ENCODE peak calls at places on chromosome 15, in eight cellular contexts. F is cardiac fibroblast; J is cortex of kidney; N is HTR-8/SVneo; L is substantia nigra; U is body of pancreas; D is activated T-cell treated with anti-CD3 and anti-CD28 coated beads, Interleukin-2, amount 50 U/mL, for 72 hours; P is GM04504. T is an unnamed sample.

GRCh38 chr15:73426458-73426994 is 16.4 kb upstream of the REC114 start:
- DNase-seq in F (no peak), J (no peak), N (no peak), L (no peak), U (no peak), D (no peak), P (no peak), T (no peak)

GRCh38 chr15:31393441-31394091 is 66.9 kb downstream of the KLF13 start:
- DNase-seq in F (no peak), J (no peak), N (no peak), L (no peak), U (no peak), D (no peak), P (no peak), T (no peak)

GRCh38 chr15:81270781-81271491 is 53.0 kb downstream of the STARD5 start:
- DNase-seq in F (peak), J (no peak), N (no peak), L (no peak), U (no peak), D (no peak), P (no peak), T (no peak)

GRCh38 chr15:88954431-88955277 is 41.5 kb upstream of the MFGE8 start:
- DNase-seq in F (peak), J (no peak), N (no peak), L (no peak), U (no peak), D (no peak), P (peak), T (no peak)

GRCh38 chr15:89177633-89178306 is 43.6 kb downstream of the RLBP1 start:
- DNase-seq in F (peak), J (no peak), N (peak), L (peak), U (peak), D (peak), P (peak), T (peak)

GRCh38 chr15:56960116-56960515 is 41.7 kb downstream of the TCF12 start:
- DNase-seq in F (peak), J (no peak), N (no peak), L (no peak), U (no peak), D (no peak), P (no peak), T (no peak)

GRCh38 chr15:39273805-39274411 is 307.0 kb upstream of the THBS1 start:
- DNase-seq in F (peak), J (no peak), N (no peak), L (no peak), U (peak), D (no peak), P (no peak), T (peak)

GRCh38 chr15:42102646-42103235 is 8.4 kb upstream of the PLA2G4D start:
- DNase-seq in F (peak), J (no peak), N (peak), L (no peak), U (no peak), D (no peak), P (no peak), T (no peak)

GRCh38 chr15:88225484-88225883 is 31.1 kb downstream of the NTRK3 start:
- DNase-seq in F (no peak), J (no peak), N (no peak), L (no peak), U (no peak), D (no peak), P (no peak), T (no peak)

GRCh38 chr15:63178034-63178433 is 11.4 kb upstream of the RAB8B start:
- DNase-seq in F (no peak), J (no peak), N (no peak), L (no peak), U (no peak), D (no peak), P (no peak), T (peak)

GRCh38 chr15:62228604-62229003 is 63.5 kb upstream of the C2CD4B start:
- DNase-seq in F (no peak), J (no peak), N (no peak), L (no peak), U (no peak), D (no peak), P (no peak), T (no peak)

GRCh38 chr15:78007211-78007956 is 70.1 kb downstream of the TBC1D2B start:
- DNase-seq in F (no peak), J (no peak), N (no peak), L (no peak), U (peak), D (no peak), P (no peak), T (no peak)

GRCh38 chr15:92840149-92840548 is 60.0 kb upstream of the CHD2 start:
- DNase-seq in F (no peak), J (no peak), N (no peak), L (no peak), U (peak), D (no peak), P (no peak), T (no peak)